ENCODE peak calls at places on chromosomes 11 and 22, in four cellular contexts. P is SK-N-SH, V is fibroblast of lung, U is right lobe of liver. Z is an unnamed sample.
A peak's percentile ranks its signal among the peaks of the same experiment; 100 is the strongest.

GRCh38 chr11:22634897-22635629 is 9.4 kb upstream of the FANCF start:
- DNase-seq in P (no peak), V (peak; percentile 51), U (peak; percentile 61), Z (no peak)

GRCh38 chr11:7088921-7089320 is at the start of gene RBMXL2:
- DNase-seq in V (no peak), P (peak; percentile 8), U (no peak), Z (no peak)

GRCh38 chr11:704799-705645 is 1.0 kb upstream of the EPS8L2 start:
- DNase-seq in P (peak; percentile 25), V (no peak), U (peak; percentile 93), Z (peak; percentile 69)

GRCh38 chr22:50705219-50705691 is 32.6 kb downstream of the SHANK3 start:
- DNase-seq in V (peak; percentile 72), P (peak; percentile 88), U (peak; percentile 64), Z (peak; percentile 74)

GRCh38 chr11:18408558-18409242 is 3.4 kb upstream of the LDHC start:
- DNase-seq in U (no peak), P (no peak), V (no peak), Z (no peak)

GRCh38 chr11:61756452-61757212 is 4.2 kb downstream of the MYRF start:
- DNase-seq in V (peak; percentile 17), P (no peak), U (peak; percentile 81), Z (no peak)

GRCh38 chr11:6259638-6260019 is at the start of gene CCKBR:
- DNase-seq in V (no peak), U (peak; percentile 25), P (peak; percentile 61), Z (peak; percentile 64)

GRCh38 chr11:70643642-70644041 is 245.3 kb downstream of the CTTN start:
- DNase-seq in P (no peak), U (no peak), V (no peak), Z (no peak)

GRCh38 chr11:33214187-33214586 is 43.0 kb upstream of the HIPK3 start:
- DNase-seq in U (no peak), V (no peak), P (no peak), Z (no peak)

GRCh38 chr11:130383363-130384168 is 44.8 kb downstream of the ADAMTS8 start:
- DNase-seq in V (peak; percentile 83), P (no peak), U (no peak), Z (no peak)
- H3K27ac ChIP-seq in V (no peak overlapping the region), P (no peak overlapping the region), U (no peak overlapping the region), Z (no peak overlapping the region)

GRCh38 chr11:67239795-67240574 is 26.3 kb upstream of the GRK2 start:
- DNase-seq in U (peak; percentile 96), P (peak; percentile 91), V (peak; percentile 98), Z (peak; percentile 99)

GRCh38 chr11:67240575-67241389 is 25.5 kb upstream of the GRK2 start:
- DNase-seq in U (peak; percentile 79), V (peak; percentile 63), P (peak; percentile 58), Z (peak; percentile 81)

GRCh38 chr11:67242548-67242947 is 23.7 kb upstream of the GRK2 start:
- DNase-seq in U (no peak), V (no peak), P (no peak), Z (no peak)

GRCh38 chr11:67237574-67237973 is 28.7 kb upstream of the GRK2 start:
- DNase-seq in U (no peak), V (no peak), P (no peak), Z (no peak)

DNA sequence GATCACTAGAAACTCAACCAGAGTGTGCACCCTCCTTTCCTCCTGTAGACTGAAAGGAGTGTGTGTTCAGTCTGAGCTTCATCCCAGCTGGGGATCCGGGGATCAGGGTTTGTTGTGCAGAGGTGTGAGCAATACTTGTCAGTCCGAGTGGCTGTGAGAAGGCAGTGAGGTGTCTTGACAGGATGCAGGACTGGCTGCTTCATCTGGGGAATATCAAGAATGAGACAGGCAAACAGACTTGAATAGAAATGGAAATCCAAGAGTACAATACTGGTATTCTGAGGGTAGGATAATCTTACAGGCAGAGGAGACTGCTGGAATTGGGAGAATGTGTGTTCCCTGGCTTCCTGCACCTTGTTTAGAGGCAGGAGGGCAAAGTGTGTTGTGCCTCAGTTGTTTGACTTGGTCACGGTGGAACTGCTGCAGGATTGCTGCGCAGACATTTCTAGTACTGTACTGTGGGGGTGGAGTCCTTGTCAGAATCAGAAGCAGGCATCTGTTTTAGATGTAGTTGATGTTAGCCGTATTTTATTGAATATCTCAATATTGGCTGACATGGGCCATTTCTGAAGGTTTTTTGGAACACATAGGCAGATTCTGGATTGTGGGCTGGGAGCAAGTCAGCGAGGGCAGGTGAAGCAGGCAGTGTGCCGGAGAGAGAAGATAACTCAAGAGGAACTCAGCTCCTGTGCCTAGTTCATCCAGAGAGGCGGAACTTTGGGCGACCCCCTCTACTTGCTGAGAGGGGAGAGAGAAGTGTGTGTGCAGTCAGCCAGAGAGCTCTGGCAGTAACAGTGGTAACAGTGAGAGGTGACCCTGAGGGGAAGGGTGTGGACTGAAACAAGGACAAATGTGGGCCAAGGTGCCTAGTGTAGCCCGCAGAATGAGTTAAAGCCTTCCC is 27.1 kb upstream of the GRK2 start:
- DNase-seq in P (no peak), V (peak; percentile 9), U (no peak), Z (no peak)
- H3K27ac ChIP-seq in P (peak overlapping the region; percentile 73), V (peak overlapping the region; percentile 58), U (peak overlapping the region; percentile 43), Z (peak overlapping the region; percentile 89)

GRCh38 chr11:130623909-130624668 is 175.6 kb downstream of the ADAMTS15 start:
- DNase-seq in V (peak; percentile 50), U (no peak), P (no peak), Z (no peak)
- H3K27ac ChIP-seq in V (peak overlapping the region; percentile 26), U (no peak overlapping the region), P (no peak overlapping the region), Z (peak overlapping the region; percentile 60)

GRCh38 chr11:110295487-110296225 is 758 bp downstream of the RDX start:
- DNase-seq in V (peak; percentile 39), P (peak; percentile 81), U (peak; percentile 66), Z (peak; percentile 75)
- H3K27ac ChIP-seq in V (peak overlapping the region; percentile 94), P (peak overlapping the region; percentile 87), U (peak overlapping the region; percentile 96), Z (peak overlapping the region; percentile 94)

Z was measured in sigmoid colon.